ENCODE peak calls at places on chromosomes 1 and 21, in seven cellular contexts. One of them, this sample, is unnamed.

GRCh38 chr1:166692354-166692753 is 146.9 kb upstream of the POGK start:
- DNase-seq in choroid plexus epithelial cell: no peak
- DNase-seq in heart left ventricle: no peak
- DNase-seq in Panc1: no peak
- DNase-seq in foreskin fibroblast: no peak
- DNase-seq in mesothelial cell of epicardium: no peak
- DNase-seq in tibial nerve: no peak
- DNase-seq in this sample: no peak

GRCh38 chr1:31082385-31082784 is 16.9 kb upstream of the PUM1 start:
- DNase-seq in choroid plexus epithelial cell: no peak
- DNase-seq in heart left ventricle: no peak
- DNase-seq in Panc1: no peak
- DNase-seq in foreskin fibroblast: no peak
- DNase-seq in mesothelial cell of epicardium: no peak
- DNase-seq in tibial nerve: no peak
- DNase-seq in this sample: no peak

GRCh38 chr1:156546267-156546666 is 26.1 kb downstream of the IQGAP3 start:
- DNase-seq in choroid plexus epithelial cell: no peak
- DNase-seq in heart left ventricle: no peak
- DNase-seq in Panc1: no peak
- DNase-seq in foreskin fibroblast: no peak
- DNase-seq in mesothelial cell of epicardium: no peak
- DNase-seq in tibial nerve: no peak
- DNase-seq in this sample: no peak

GRCh38 chr1:230156068-230156467 is 89.0 kb downstream of the GALNT2 start:
- DNase-seq in choroid plexus epithelial cell: no peak
- DNase-seq in heart left ventricle: no peak
- DNase-seq in Panc1: no peak
- DNase-seq in foreskin fibroblast: no peak
- DNase-seq in mesothelial cell of epicardium: no peak
- DNase-seq in tibial nerve: no peak
- DNase-seq in this sample: no peak

GRCh38 chr1:184958554-184959353 is 15.6 kb downstream of the NIBAN1 start:
- DNase-seq in choroid plexus epithelial cell: no peak
- DNase-seq in heart left ventricle: no peak
- DNase-seq in Panc1: no peak
- DNase-seq in foreskin fibroblast: no peak
- DNase-seq in mesothelial cell of epicardium: no peak
- DNase-seq in tibial nerve: no peak
- DNase-seq in this sample: no peak

GRCh38 chr1:112878321-112878720 is 77.7 kb downstream of the SLC16A1 start:
- DNase-seq in choroid plexus epithelial cell: no peak
- DNase-seq in heart left ventricle: no peak
- DNase-seq in Panc1: no peak
- DNase-seq in foreskin fibroblast: no peak
- DNase-seq in mesothelial cell of epicardium: no peak
- DNase-seq in tibial nerve: no peak
- DNase-seq in this sample: no peak

GRCh38 chr1:53590581-53591515 is 131.6 kb downstream of the DMRTB1 start:
- DNase-seq in choroid plexus epithelial cell: peak
- DNase-seq in heart left ventricle: peak
- DNase-seq in Panc1: no peak
- DNase-seq in foreskin fibroblast: peak
- DNase-seq in mesothelial cell of epicardium: no peak
- DNase-seq in tibial nerve: no peak
- DNase-seq in this sample: no peak

GRCh38 chr1:101905298-101905794 is 91.4 kb downstream of the OLFM3 start:
- DNase-seq in choroid plexus epithelial cell: no peak
- DNase-seq in heart left ventricle: no peak
- DNase-seq in Panc1: no peak
- DNase-seq in foreskin fibroblast: no peak
- DNase-seq in mesothelial cell of epicardium: no peak
- DNase-seq in tibial nerve: no peak
- DNase-seq in this sample: no peak

GRCh38 chr1:37887986-37888700 is 28.8 kb upstream of the MTF1 start:
- DNase-seq in choroid plexus epithelial cell: no peak
- DNase-seq in heart left ventricle: no peak
- DNase-seq in Panc1: no peak
- DNase-seq in foreskin fibroblast: no peak
- DNase-seq in mesothelial cell of epicardium: no peak
- DNase-seq in tibial nerve: no peak
- DNase-seq in this sample: no peak

GRCh38 chr21:45325206-45326168 is 37.8 kb upstream of the POFUT2 start:
- DNase-seq in choroid plexus epithelial cell: no peak
- DNase-seq in heart left ventricle: peak
- DNase-seq in Panc1: no peak
- DNase-seq in foreskin fibroblast: peak
- DNase-seq in mesothelial cell of epicardium: no peak
- DNase-seq in tibial nerve: no peak
- DNase-seq in this sample: no peak

GRCh38 chr1:221696045-221696444 is 45.8 kb downstream of the DUSP10 start:
- DNase-seq in choroid plexus epithelial cell: no peak
- DNase-seq in heart left ventricle: no peak
- DNase-seq in Panc1: no peak
- DNase-seq in foreskin fibroblast: peak
- DNase-seq in mesothelial cell of epicardium: no peak
- DNase-seq in tibial nerve: no peak
- DNase-seq in this sample: peak

GRCh38 chr1:29117381-29117780 is 6.3 kb downstream of the TMEM200B start:
- DNase-seq in choroid plexus epithelial cell: peak
- DNase-seq in heart left ventricle: no peak
- DNase-seq in Panc1: no peak
- DNase-seq in foreskin fibroblast: peak
- DNase-seq in mesothelial cell of epicardium: no peak
- DNase-seq in tibial nerve: no peak
- DNase-seq in this sample: no peak

GRCh38 chr1:1538334-1538733 is 2.1 kb downstream of the TMEM240 start:
- DNase-seq in choroid plexus epithelial cell: no peak
- DNase-seq in heart left ventricle: no peak
- DNase-seq in Panc1: no peak
- DNase-seq in foreskin fibroblast: no peak
- DNase-seq in mesothelial cell of epicardium: no peak
- DNase-seq in tibial nerve: no peak
- DNase-seq in this sample: no peak

GRCh38 chr1:1306070-1306660 is 1.6 kb downstream of the ACAP3 start:
- DNase-seq in choroid plexus epithelial cell: no peak
- DNase-seq in heart left ventricle: no peak
- DNase-seq in Panc1: no peak
- DNase-seq in foreskin fibroblast: peak
- DNase-seq in mesothelial cell of epicardium: no peak
- DNase-seq in tibial nerve: no peak
- DNase-seq in this sample: no peak

GRCh38 chr21:41648591-41649031 is 118.2 kb downstream of the RIPK4 start:
- DNase-seq in choroid plexus epithelial cell: peak
- DNase-seq in heart left ventricle: no peak
- DNase-seq in Panc1: no peak
- DNase-seq in foreskin fibroblast: peak
- DNase-seq in mesothelial cell of epicardium: no peak
- DNase-seq in tibial nerve: no peak
- DNase-seq in this sample: peak

GRCh38 chr1:112876315-112876714 is 79.7 kb downstream of the SLC16A1 start:
- DNase-seq in choroid plexus epithelial cell: no peak
- DNase-seq in heart left ventricle: no peak
- DNase-seq in Panc1: no peak
- DNase-seq in foreskin fibroblast: no peak
- DNase-seq in mesothelial cell of epicardium: no peak
- DNase-seq in tibial nerve: no peak
- DNase-seq in this sample: no peak

GRCh38 chr1:87117761-87118160 is 203.3 kb downstream of the HS2ST1 start:
- DNase-seq in choroid plexus epithelial cell: peak
- DNase-seq in heart left ventricle: no peak
- DNase-seq in Panc1: no peak
- DNase-seq in foreskin fibroblast: peak
- DNase-seq in mesothelial cell of epicardium: no peak
- DNase-seq in tibial nerve: no peak
- DNase-seq in this sample: no peak

GRCh38 chr1:209706622-209707021 is 2.0 kb downstream of the HSD11B1 start:
- DNase-seq in choroid plexus epithelial cell: no peak
- DNase-seq in heart left ventricle: no peak
- DNase-seq in Panc1: no peak
- DNase-seq in foreskin fibroblast: no peak
- DNase-seq in mesothelial cell of epicardium: no peak
- DNase-seq in tibial nerve: no peak
- DNase-seq in this sample: no peak

GRCh38 chr1:224623310-224623714 is 7.2 kb downstream of the CNIH3 start:
- DNase-seq in choroid plexus epithelial cell: peak
- DNase-seq in heart left ventricle: no peak
- DNase-seq in Panc1: peak
- DNase-seq in foreskin fibroblast: peak
- DNase-seq in mesothelial cell of epicardium: no peak
- DNase-seq in tibial nerve: no peak
- DNase-seq in this sample: peak

GRCh38 chr1:88877382-88877825 is 14.0 kb downstream of the GTF2B start:
- DNase-seq in choroid plexus epithelial cell: peak
- DNase-seq in heart left ventricle: no peak
- DNase-seq in Panc1: no peak
- DNase-seq in foreskin fibroblast: peak
- DNase-seq in mesothelial cell of epicardium: no peak
- DNase-seq in tibial nerve: no peak
- DNase-seq in this sample: peak

DNA sequence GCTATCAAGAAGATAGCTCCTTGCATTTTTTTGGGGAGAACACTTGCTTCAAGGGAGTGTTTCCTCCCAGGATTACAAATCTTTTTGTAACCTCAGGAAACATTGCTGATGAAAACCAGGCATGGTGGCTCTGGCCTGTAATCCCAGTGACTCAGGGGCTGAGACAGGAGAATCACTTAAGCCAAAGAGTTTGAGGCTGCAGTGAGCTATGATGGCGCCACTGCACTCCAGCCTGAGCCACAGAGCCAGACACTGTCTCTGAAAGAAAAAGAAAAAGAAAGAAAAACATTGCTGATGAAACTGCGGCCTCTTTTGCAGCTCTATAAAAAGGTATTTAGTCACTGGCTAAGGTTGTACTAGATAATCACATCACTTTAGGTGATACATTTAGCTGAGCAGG is 7.3 kb downstream of the RNU1-2 start:
- DNase-seq in choroid plexus epithelial cell: peak
- DNase-seq in heart left ventricle: no peak
- DNase-seq in Panc1: no peak
- DNase-seq in foreskin fibroblast: peak
- DNase-seq in mesothelial cell of epicardium: no peak
- DNase-seq in tibial nerve: no peak
- DNase-seq in this sample: peak
- TF ChIP-seq CTCF in choroid plexus epithelial cell: no peak
- TF ChIP-seq CTCF in heart left ventricle: no peak
- TF ChIP-seq CTCF in Panc1: peak
- TF ChIP-seq CTCF in foreskin fibroblast: no peak
- TF ChIP-seq CTCF in mesothelial cell of epicardium: no peak
- TF ChIP-seq CTCF in tibial nerve: no peak
- TF ChIP-seq CTCF in this sample: peak

GRCh38 chr1:169647512-169647911 is 17.6 kb upstream of the SELP start:
- DNase-seq in choroid plexus epithelial cell: no peak
- DNase-seq in heart left ventricle: no peak
- DNase-seq in Panc1: no peak
- DNase-seq in foreskin fibroblast: no peak
- DNase-seq in mesothelial cell of epicardium: no peak
- DNase-seq in tibial nerve: no peak
- DNase-seq in this sample: no peak

GRCh38 chr1:169648709-169649108 is 18.8 kb upstream of the SELP start:
- DNase-seq in choroid plexus epithelial cell: no peak
- DNase-seq in heart left ventricle: no peak
- DNase-seq in Panc1: no peak
- DNase-seq in foreskin fibroblast: no peak
- DNase-seq in mesothelial cell of epicardium: no peak
- DNase-seq in tibial nerve: no peak
- DNase-seq in this sample: no peak

GRCh38 chr1:169648187-169648586 is 18.3 kb upstream of the SELP start:
- DNase-seq in choroid plexus epithelial cell: no peak
- DNase-seq in heart left ventricle: no peak
- DNase-seq in Panc1: no peak
- DNase-seq in foreskin fibroblast: no peak
- DNase-seq in mesothelial cell of epicardium: no peak
- DNase-seq in tibial nerve: no peak
- DNase-seq in this sample: no peak

GRCh38 chr1:169653873-169654272 is 23.9 kb upstream of the SELP start:
- DNase-seq in choroid plexus epithelial cell: no peak
- DNase-seq in heart left ventricle: no peak
- DNase-seq in Panc1: no peak
- DNase-seq in foreskin fibroblast: no peak
- DNase-seq in mesothelial cell of epicardium: no peak
- DNase-seq in tibial nerve: no peak
- DNase-seq in this sample: no peak

GRCh38 chr1:169650551-169650950 is 20.6 kb upstream of the SELP start:
- DNase-seq in choroid plexus epithelial cell: no peak
- DNase-seq in heart left ventricle: no peak
- DNase-seq in Panc1: no peak
- DNase-seq in foreskin fibroblast: no peak
- DNase-seq in mesothelial cell of epicardium: no peak
- DNase-seq in tibial nerve: no peak
- DNase-seq in this sample: no peak
- TF ChIP-seq CTCF in choroid plexus epithelial cell: no peak
- TF ChIP-seq CTCF in heart left ventricle: no peak
- TF ChIP-seq CTCF in Panc1: no peak
- TF ChIP-seq CTCF in foreskin fibroblast: no peak
- TF ChIP-seq CTCF in mesothelial cell of epicardium: no peak
- TF ChIP-seq CTCF in tibial nerve: no peak
- TF ChIP-seq CTCF in this sample: no peak

GRCh38 chr1:39782103-39782502 is 6.6 kb downstream of the BMP8B start:
- DNase-seq in choroid plexus epithelial cell: no peak
- DNase-seq in heart left ventricle: no peak
- DNase-seq in Panc1: no peak
- DNase-seq in foreskin fibroblast: no peak
- DNase-seq in mesothelial cell of epicardium: no peak
- DNase-seq in tibial nerve: no peak
- DNase-seq in this sample: no peak
- TF ChIP-seq CTCF in choroid plexus epithelial cell: no peak
- TF ChIP-seq CTCF in heart left ventricle: no peak
- TF ChIP-seq CTCF in Panc1: no peak
- TF ChIP-seq CTCF in foreskin fibroblast: no peak
- TF ChIP-seq CTCF in mesothelial cell of epicardium: no peak
- TF ChIP-seq CTCF in tibial nerve: no peak
- TF ChIP-seq CTCF in this sample: no peak

DNA sequence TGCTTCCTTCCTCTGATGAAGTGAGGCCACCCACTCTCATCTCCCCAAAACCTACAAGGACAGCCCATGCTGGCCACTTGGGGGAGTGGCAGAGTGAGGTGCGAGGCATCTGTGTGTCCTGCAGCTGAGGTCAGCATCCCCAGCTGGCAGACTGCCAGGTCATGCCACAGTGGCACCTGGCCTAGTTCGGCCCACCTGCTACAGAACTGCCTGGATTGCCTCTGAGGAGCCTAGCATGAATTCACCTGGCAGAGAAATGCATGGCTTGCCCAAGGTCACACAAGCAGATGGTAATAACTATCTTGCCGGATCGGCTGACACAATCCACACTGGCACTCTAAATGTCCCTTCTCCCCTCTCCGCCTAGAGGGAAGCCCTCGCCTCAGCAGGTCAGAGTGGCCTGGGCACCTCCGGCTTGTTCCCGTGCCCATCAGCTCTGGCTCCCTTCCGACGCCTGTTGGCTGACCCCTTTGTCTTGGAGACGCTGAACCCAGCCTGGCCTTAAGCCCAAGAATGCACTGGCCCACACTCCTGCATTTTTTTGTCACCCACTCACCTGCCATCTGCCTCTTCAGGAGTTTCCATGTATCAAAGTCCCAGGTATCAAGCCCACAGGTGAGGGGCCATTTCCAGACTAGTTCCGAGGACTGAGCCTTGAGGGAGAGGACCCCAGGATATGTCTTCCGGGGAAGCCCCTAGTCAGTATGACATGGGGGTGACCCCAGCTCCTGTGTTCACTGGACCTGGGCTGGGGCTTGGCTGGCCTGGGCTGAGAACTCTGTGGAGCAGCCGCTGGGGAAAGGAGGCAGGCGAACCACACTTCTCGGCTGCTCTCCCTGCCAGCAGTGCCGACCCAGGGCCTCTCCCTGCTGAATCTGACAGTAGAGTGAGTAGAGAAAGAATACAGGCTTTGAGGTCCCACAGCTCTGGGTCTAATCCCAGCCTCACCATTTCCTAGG is 21.7 kb downstream of the ECE1 start:
- DNase-seq in choroid plexus epithelial cell: no peak
- DNase-seq in heart left ventricle: peak
- DNase-seq in Panc1: no peak
- DNase-seq in foreskin fibroblast: peak
- DNase-seq in mesothelial cell of epicardium: no peak
- DNase-seq in tibial nerve: no peak
- DNase-seq in this sample: no peak
- TF ChIP-seq CTCF in choroid plexus epithelial cell: no peak
- TF ChIP-seq CTCF in heart left ventricle: no peak
- TF ChIP-seq CTCF in Panc1: no peak
- TF ChIP-seq CTCF in foreskin fibroblast: no peak
- TF ChIP-seq CTCF in mesothelial cell of epicardium: no peak
- TF ChIP-seq CTCF in tibial nerve: no peak
- TF ChIP-seq CTCF in this sample: peak